ENCODE peak calls at places on chromosomes 11 and 22, in five cellular contexts. One of them, this sample, is unnamed.

GRCh38 chr11:36452231-36452630 is 57.8 kb downstream of the TRAF6 start:
- DNase-seq in HTR-8/SVneo: no peak
- DNase-seq in ovary: no peak
- DNase-seq in tibial artery: no peak
- DNase-seq in activated CD4-positive, alpha-beta T cell treated with anti-CD3 and anti-CD28 coated beads, Interleukin-2, amount 50 U/mL, for 24 hours: no peak
- DNase-seq in this sample: no peak

GRCh38 chr11:108734956-108735559 is 70.2 kb downstream of the DDX10 start:
- DNase-seq in activated CD4-positive, alpha-beta T cell treated with anti-CD3 and anti-CD28 coated beads, Interleukin-2, amount 50 U/mL, for 24 hours: no peak
- DNase-seq in tibial artery: no peak
- DNase-seq in HTR-8/SVneo: no peak
- DNase-seq in ovary: no peak
- DNase-seq in this sample: no peak

GRCh38 chr11:119550330-119550729 is 127.4 kb upstream of the THY1 start:
- DNase-seq in tibial artery: no peak
- DNase-seq in HTR-8/SVneo: no peak
- DNase-seq in ovary: no peak
- DNase-seq in activated CD4-positive, alpha-beta T cell treated with anti-CD3 and anti-CD28 coated beads, Interleukin-2, amount 50 U/mL, for 24 hours: no peak
- DNase-seq in this sample: no peak

GRCh38 chr22:47591709-47592108 is 829.3 kb downstream of the TBC1D22A start:
- DNase-seq in HTR-8/SVneo: no peak
- DNase-seq in ovary: no peak
- DNase-seq in tibial artery: peak; percentile 2
- DNase-seq in activated CD4-positive, alpha-beta T cell treated with anti-CD3 and anti-CD28 coated beads, Interleukin-2, amount 50 U/mL, for 24 hours: no peak
- DNase-seq in this sample: no peak

GRCh38 chr11:19953909-19954308 is 206.4 kb downstream of the DBX1 start:
- DNase-seq in HTR-8/SVneo: peak; percentile 62
- DNase-seq in ovary: no peak
- DNase-seq in tibial artery: no peak
- DNase-seq in activated CD4-positive, alpha-beta T cell treated with anti-CD3 and anti-CD28 coated beads, Interleukin-2, amount 50 U/mL, for 24 hours: no peak
- DNase-seq in this sample: peak; percentile 39

GRCh38 chr22:45090364-45090960 is 73.3 kb upstream of the NUP50 start:
- DNase-seq in ovary: no peak
- DNase-seq in HTR-8/SVneo: no peak
- DNase-seq in activated CD4-positive, alpha-beta T cell treated with anti-CD3 and anti-CD28 coated beads, Interleukin-2, amount 50 U/mL, for 24 hours: no peak
- DNase-seq in tibial artery: no peak
- DNase-seq in this sample: no peak

GRCh38 chr11:6757373-6757967 is 14.3 kb downstream of the OR2AG2 start:
- DNase-seq in activated CD4-positive, alpha-beta T cell treated with anti-CD3 and anti-CD28 coated beads, Interleukin-2, amount 50 U/mL, for 24 hours: peak; percentile 8
- DNase-seq in tibial artery: peak; percentile 34
- DNase-seq in HTR-8/SVneo: peak; percentile 22
- DNase-seq in ovary: no peak
- DNase-seq in this sample: peak; percentile 29

GRCh38 chr22:33477131-33478111 is 419.2 kb upstream of the SYN3 start:
- DNase-seq in ovary: no peak
- DNase-seq in tibial artery: no peak
- DNase-seq in activated CD4-positive, alpha-beta T cell treated with anti-CD3 and anti-CD28 coated beads, Interleukin-2, amount 50 U/mL, for 24 hours: no peak
- DNase-seq in HTR-8/SVneo: no peak
- DNase-seq in this sample: no peak

GRCh38 chr22:44723801-44724200 is 21.8 kb downstream of the PRR5 start:
- DNase-seq in HTR-8/SVneo: no peak
- DNase-seq in ovary: no peak
- DNase-seq in activated CD4-positive, alpha-beta T cell treated with anti-CD3 and anti-CD28 coated beads, Interleukin-2, amount 50 U/mL, for 24 hours: no peak
- DNase-seq in tibial artery: no peak
- DNase-seq in this sample: no peak

GRCh38 chr11:1230121-1230455 is 7.2 kb downstream of the MUC5B start:
- DNase-seq in tibial artery: no peak
- DNase-seq in activated CD4-positive, alpha-beta T cell treated with anti-CD3 and anti-CD28 coated beads, Interleukin-2, amount 50 U/mL, for 24 hours: no peak
- DNase-seq in HTR-8/SVneo: no peak
- DNase-seq in ovary: no peak
- DNase-seq in this sample: no peak

GRCh38 chr22:50626856-50627451 is 998 bp downstream of the ARSA start:
- DNase-seq in ovary: no peak
- DNase-seq in HTR-8/SVneo: no peak
- DNase-seq in activated CD4-positive, alpha-beta T cell treated with anti-CD3 and anti-CD28 coated beads, Interleukin-2, amount 50 U/mL, for 24 hours: no peak
- DNase-seq in tibial artery: no peak
- DNase-seq in this sample: peak; percentile 64

GRCh38 chr22:49600452-49600847 is 227.2 kb downstream of the BRD1 start:
- DNase-seq in activated CD4-positive, alpha-beta T cell treated with anti-CD3 and anti-CD28 coated beads, Interleukin-2, amount 50 U/mL, for 24 hours: no peak
- DNase-seq in HTR-8/SVneo: no peak
- DNase-seq in tibial artery: no peak
- DNase-seq in ovary: no peak
- DNase-seq in this sample: no peak

GRCh38 chr11:134915212-134915611 is 503.2 kb upstream of the B3GAT1 start:
- DNase-seq in tibial artery: peak; percentile 45
- DNase-seq in HTR-8/SVneo: no peak
- DNase-seq in ovary: no peak
- DNase-seq in activated CD4-positive, alpha-beta T cell treated with anti-CD3 and anti-CD28 coated beads, Interleukin-2, amount 50 U/mL, for 24 hours: no peak
- DNase-seq in this sample: no peak

GRCh38 chr11:76459299-76459698 is 14.5 kb downstream of the EMSY start:
- DNase-seq in HTR-8/SVneo: no peak
- DNase-seq in tibial artery: no peak
- DNase-seq in activated CD4-positive, alpha-beta T cell treated with anti-CD3 and anti-CD28 coated beads, Interleukin-2, amount 50 U/mL, for 24 hours: no peak
- DNase-seq in ovary: no peak
- DNase-seq in this sample: no peak

GRCh38 chr11:63710476-63711217 is 29.3 kb downstream of the RTN3 start:
- DNase-seq in ovary: no peak
- DNase-seq in HTR-8/SVneo: no peak
- DNase-seq in activated CD4-positive, alpha-beta T cell treated with anti-CD3 and anti-CD28 coated beads, Interleukin-2, amount 50 U/mL, for 24 hours: no peak
- DNase-seq in tibial artery: no peak
- DNase-seq in this sample: no peak

GRCh38 chr22:24051568-24051967 is 40.5 kb downstream of the CABIN1 start:
- DNase-seq in activated CD4-positive, alpha-beta T cell treated with anti-CD3 and anti-CD28 coated beads, Interleukin-2, amount 50 U/mL, for 24 hours: no peak
- DNase-seq in tibial artery: peak; percentile 72
- DNase-seq in HTR-8/SVneo: no peak
- DNase-seq in ovary: no peak
- DNase-seq in this sample: no peak

GRCh38 chr11:134453441-134453840 is 41.4 kb upstream of the B3GAT1 start:
- DNase-seq in HTR-8/SVneo: no peak
- DNase-seq in tibial artery: no peak
- DNase-seq in ovary: no peak
- DNase-seq in activated CD4-positive, alpha-beta T cell treated with anti-CD3 and anti-CD28 coated beads, Interleukin-2, amount 50 U/mL, for 24 hours: no peak
- DNase-seq in this sample: no peak